ENCODE peak calls at places on chromosome 21, in six cellular contexts. J is MG63; P is CD8-positive, alpha-beta T cell; R is SJSA1; U is CD8-positive, alpha-beta memory T cell; Y is GM23248. N is an unnamed sample. For H3K9me3, the result is how much of the 10 kb centered on the place peaks cover.

GRCh38 chr21:27818847-27819246 is 852.0 kb upstream of the ADAMTS5 start:
- DNase-seq in U (no peak), P (no peak), Y (peak), R (no peak), J (peak), N (no peak)

GRCh38 chr21:37717534-37717933 is 198.7 kb downstream of the KCNJ6 start:
- DNase-seq in Y (no peak), R (no peak), J (no peak), U (no peak), P (no peak), N (no peak)

GRCh38 chr21:15058718-15059316 is 6.0 kb downstream of the NRIP1 start:
- DNase-seq in P (no peak), J (peak), Y (peak), U (no peak), R (no peak), N (no peak)

GRCh38 chr21:27192286-27192685 is 225.4 kb upstream of the ADAMTS5 start:
- DNase-seq in U (no peak), P (no peak), J (no peak), Y (no peak), R (no peak), N (no peak)

GRCh38 chr21:39168800-39169199 is 14.5 kb downstream of the PSMG1 start:
- DNase-seq in R (no peak), J (no peak), P (no peak), Y (no peak), U (no peak), N (no peak)

GRCh38 chr21:37281993-37282392 is 14.9 kb upstream of the VPS26C start:
- DNase-seq in R (no peak), J (no peak), Y (no peak), U (peak), P (no peak), N (no peak)

GRCh38 chr21:44791246-44791645 is 10.4 kb downstream of the UBE2G2 start:
- DNase-seq in R (no peak), Y (no peak), P (no peak), J (no peak), U (no peak), N (no peak)

GRCh38 chr21:42513151-42513984 is at the start of gene SLC37A1:
- DNase-seq in U (peak), Y (peak), R (no peak), J (peak), P (no peak), N (no peak)

GRCh38 chr21:29343517-29343916 is 44.8 kb downstream of the BACH1 start:
- DNase-seq in U (no peak), Y (peak), J (peak), P (no peak), R (peak), N (no peak)

DNA sequence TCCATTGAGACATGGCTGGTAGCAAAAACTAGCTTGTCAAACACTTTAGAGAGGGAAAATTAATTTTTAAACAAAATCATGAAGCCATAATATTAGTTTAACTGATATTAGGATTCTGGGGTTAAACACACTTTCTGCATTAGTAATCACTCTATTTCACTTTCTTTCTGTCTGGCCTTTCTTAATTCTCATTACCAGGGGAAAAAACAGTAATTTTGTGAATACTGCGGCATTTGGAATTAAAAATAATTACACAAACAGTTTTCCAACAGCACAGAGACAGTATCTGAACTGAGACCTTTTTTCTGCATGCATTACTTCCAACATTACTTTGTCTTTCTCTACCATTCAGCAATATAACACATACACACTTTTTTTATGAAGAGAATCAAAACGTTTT is 190.6 kb downstream of the MRPL39 start:
- DNase-seq in Y (no peak), U (no peak), J (no peak), P (no peak), R (no peak), N (no peak)
- H3K9me3 ChIP-seq in Y (under half), U (under half), J (under half), P (under half), R (under half), N (under half)

DNA sequence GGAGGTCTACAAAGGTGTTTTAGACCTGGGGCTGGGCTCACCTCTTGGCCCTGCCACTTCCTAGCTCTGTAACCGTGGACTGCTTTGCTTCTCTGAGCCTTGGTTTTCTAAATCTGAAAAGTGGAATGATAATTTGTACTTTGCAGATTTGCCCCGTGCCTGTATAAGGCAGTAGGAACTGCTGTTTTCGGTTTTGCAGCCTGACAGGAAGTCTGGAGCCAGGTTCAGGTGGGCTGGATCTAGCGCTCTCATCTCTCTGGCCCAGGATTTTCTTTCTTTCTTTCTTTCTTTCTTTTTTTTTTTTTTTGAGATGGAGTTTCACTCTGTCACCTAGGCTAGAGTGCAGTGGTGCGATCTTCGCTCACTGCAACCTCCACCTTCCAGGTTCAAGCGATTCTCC is 17.2 kb downstream of the IFNAR2 start:
- DNase-seq in U (no peak), P (no peak), J (no peak), Y (no peak), R (no peak), N (no peak)
- H3K9me3 ChIP-seq in U (under half), P (under half), J (under half), Y (under half), R (under half), N (under half)

DNA sequence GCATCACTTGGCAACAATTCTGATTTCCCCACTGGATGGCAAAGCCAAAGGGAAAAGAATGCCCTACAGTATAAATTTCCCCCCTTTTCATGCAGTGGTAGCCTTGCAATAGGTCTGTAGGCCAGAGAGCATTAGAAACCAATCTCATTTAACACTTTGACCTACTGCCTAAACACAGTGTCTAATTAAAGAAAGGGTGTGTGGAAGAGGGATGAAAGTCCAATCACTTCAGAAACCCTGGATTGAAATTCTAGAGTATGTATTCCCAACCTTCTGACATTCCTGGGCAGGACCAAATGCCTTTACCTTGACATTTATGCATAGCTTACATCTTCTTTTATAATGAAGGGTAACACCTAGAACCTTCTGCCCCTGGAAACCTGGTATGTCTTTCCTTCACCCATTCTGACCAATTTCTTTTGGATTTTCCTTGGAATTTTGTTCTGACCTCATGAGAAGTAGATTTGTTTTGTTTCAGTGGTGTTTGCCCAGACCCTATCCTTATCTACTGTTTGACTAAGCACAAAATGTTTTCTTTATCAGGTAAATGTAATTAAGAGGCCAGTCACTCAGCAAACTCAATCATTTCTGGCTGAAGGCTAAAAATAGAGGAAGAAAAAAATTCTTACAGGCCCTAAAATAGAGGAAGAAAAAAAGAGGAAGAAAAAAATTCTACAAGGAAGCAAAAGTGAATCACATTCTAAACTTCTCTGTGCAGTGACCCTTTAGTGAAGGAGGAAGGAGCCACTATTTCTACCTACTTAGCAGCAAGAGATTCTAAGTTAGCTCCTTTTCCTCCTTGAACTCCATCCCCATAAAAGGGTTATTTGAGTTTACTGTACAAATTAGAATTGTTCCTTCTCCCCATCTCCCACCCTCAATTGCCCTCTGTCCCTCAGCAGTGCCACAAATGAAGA is 129.5 kb upstream of the DSCAM start:
- DNase-seq in R (no peak), P (no peak), U (no peak), J (no peak), Y (no peak), N (no peak)
- H3K9me3 ChIP-seq in R (under half), P (under half), U (under half), J (under half), Y (under half), N (under half)

DNA sequence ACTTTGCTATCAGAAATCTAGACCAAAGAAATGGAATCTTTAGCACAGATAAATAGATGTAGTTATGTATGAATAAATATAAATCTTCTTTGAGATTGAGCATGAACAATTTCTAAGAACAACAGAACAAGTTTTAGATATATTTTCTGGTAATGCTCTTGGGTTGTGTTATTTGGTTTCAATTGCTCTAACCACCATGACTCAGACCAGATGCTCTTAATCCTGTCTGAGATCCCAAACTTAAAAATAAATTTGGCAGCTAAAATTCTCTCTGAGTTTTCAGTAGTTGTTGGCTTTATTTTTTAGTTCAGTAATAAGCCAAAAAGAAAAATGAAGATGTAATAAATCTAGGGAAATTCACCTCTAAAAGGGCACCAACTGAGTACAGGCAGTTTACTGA is 1693.4 kb downstream of the NCAM2 start:
- DNase-seq in P (no peak), J (no peak), Y (no peak), R (no peak), U (no peak), N (no peak)
- H3K9me3 ChIP-seq in P (under half), J (under half), Y (under half), R (under half), U (under half), N (under half)

GRCh38 chr21:35198982-35199732 is 150.1 kb upstream of the RUNX1 start:
- DNase-seq in U (no peak), R (no peak), P (no peak), J (no peak), Y (no peak), N (no peak)
- H3K9me3 ChIP-seq in U (under half), R (under half), P (under half), J (under half), Y (under half), N (under half)

GRCh38 chr21:45944601-45945000 is 37.0 kb upstream of the COL6A1 start:
- DNase-seq in J (no peak), Y (no peak), P (no peak), U (no peak), R (no peak), N (no peak)

GRCh38 chr21:45942755-45943629 is 38.6 kb upstream of the COL6A1 start:
- DNase-seq in J (no peak), U (no peak), R (no peak), Y (no peak), P (no peak), N (no peak)

GRCh38 chr21:45942011-45942546 is 39.5 kb upstream of the COL6A1 start:
- DNase-seq in U (no peak), P (no peak), J (no peak), Y (no peak), R (no peak), N (no peak)

GRCh38 chr21:45945066-45945867 is 36.3 kb upstream of the COL6A1 start:
- DNase-seq in U (no peak), J (no peak), P (no peak), R (no peak), Y (no peak), N (no peak)

GRCh38 chr21:45943630-45944540 is 37.7 kb upstream of the COL6A1 start:
- DNase-seq in J (no peak), Y (peak), P (no peak), U (no peak), R (no peak), N (no peak)
- H3K9me3 ChIP-seq in J (under half), Y (under half), P (under half), U (under half), R (under half), N (under half)